ENCODE peak calls at places on chromosome 1, in four cellular contexts. One of them, this sample, is unnamed.

GRCh38 chr1:37556712-37557196 is at the start of gene DNALI1:
- DNase-seq in Right ventricle myocardium superior: peak
- DNase-seq in GM04504: peak
- DNase-seq in NCI-H1694: no peak
- DNase-seq in this sample: peak

GRCh38 chr1:73033637-73034036 is 751.3 kb upstream of the NEGR1 start:
- DNase-seq in GM04504: no peak
- DNase-seq in Right ventricle myocardium superior: no peak
- DNase-seq in NCI-H1694: no peak
- DNase-seq in this sample: no peak

GRCh38 chr1:33248244-33248643 is 8.0 kb upstream of the ZNF362 start:
- DNase-seq in GM04504: no peak
- DNase-seq in NCI-H1694: no peak
- DNase-seq in Right ventricle myocardium superior: no peak
- DNase-seq in this sample: no peak

GRCh38 chr1:175963740-175964139 is 220.3 kb upstream of the TNR start:
- DNase-seq in GM04504: no peak
- DNase-seq in NCI-H1694: no peak
- DNase-seq in Right ventricle myocardium superior: no peak
- DNase-seq in this sample: no peak

GRCh38 chr1:21914468-21914867 is 22.6 kb downstream of the HSPG2 start:
- DNase-seq in Right ventricle myocardium superior: no peak
- DNase-seq in GM04504: no peak
- DNase-seq in NCI-H1694: no peak
- DNase-seq in this sample: no peak

GRCh38 chr1:245500546-245500945 is 345.8 kb downstream of the KIF26B start:
- DNase-seq in NCI-H1694: no peak
- DNase-seq in Right ventricle myocardium superior: no peak
- DNase-seq in GM04504: peak
- DNase-seq in this sample: no peak

GRCh38 chr1:31904339-31905092 is 33.7 kb downstream of the PTP4A2 start:
- DNase-seq in Right ventricle myocardium superior: peak
- DNase-seq in GM04504: no peak
- DNase-seq in NCI-H1694: no peak
- DNase-seq in this sample: peak

GRCh38 chr1:27934818-27935549 is at the start of gene SMPDL3B:
- DNase-seq in Right ventricle myocardium superior: no peak
- DNase-seq in GM04504: no peak
- DNase-seq in NCI-H1694: no peak
- DNase-seq in this sample: no peak